ENCODE peak calls at places on chromosomes 2 and 18, in nine cellular contexts. T is testis, F is heart right ventricle, Q is H9, L is right atrium auricular region, W is right lobe of liver, I is AG04450, G is HCT116, B is fibroblast of lung. D is an unnamed sample.

GRCh38 chr18:68417826-68418225 is 297.1 kb downstream of the TMX3 start:
- DNase-seq in T (no peak), F (no peak), Q (no peak), L (no peak), W (no peak), I (no peak), G (no peak), B (peak; percentile 62), D (no peak)

GRCh38 chr18:31042391-31043181 is at the start of gene DSC3:
- DNase-seq in T (peak; percentile 17), F (no peak), Q (peak; percentile 66), L (no peak), W (peak; percentile 19), I (no peak), G (no peak), B (peak; percentile 18), D (no peak)

GRCh38 chr2:127590386-127591190 is 55.1 kb downstream of the MYO7B start:
- DNase-seq in T (no peak), F (no peak), Q (no peak), L (no peak), W (no peak), I (no peak), G (no peak), B (no peak), D (no peak)

GRCh38 chr2:192196451-192197194 is 1.9 kb upstream of the TMEFF2 start:
- DNase-seq in T (peak; percentile 16), F (no peak), Q (no peak), L (no peak), W (no peak), I (no peak), G (no peak), B (peak; percentile 8), D (no peak)

GRCh38 chr2:28413152-28413895 is 20.7 kb downstream of the FOSL2 start:
- DNase-seq in T (no peak), F (no peak), Q (peak; percentile 72), L (no peak), W (no peak), I (no peak), G (no peak), B (peak; percentile 52), D (no peak)

GRCh38 chr2:72112981-72113846 is 34.4 kb downstream of the CYP26B1 start:
- DNase-seq in T (no peak), F (no peak), Q (no peak), L (peak; percentile 52), W (no peak), I (no peak), G (no peak), B (no peak), D (no peak)

GRCh38 chr2:44075536-44075935 is 79.7 kb upstream of the LRPPRC start:
- DNase-seq in T (no peak), F (no peak), Q (no peak), L (no peak), W (peak; percentile 80), I (no peak), G (no peak), B (peak; percentile 83), D (peak; percentile 22)

GRCh38 chr2:173829727-173830126 is 135.4 kb downstream of the SP3 start:
- DNase-seq in T (no peak), F (no peak), Q (no peak), L (no peak), W (no peak), I (no peak), G (no peak), B (no peak), D (no peak)

GRCh38 chr2:17628349-17629261 is 88.1 kb downstream of the VSNL1 start:
- DNase-seq in T (no peak), F (no peak), Q (no peak), L (no peak), W (no peak), I (no peak), G (no peak), B (no peak), D (no peak)

GRCh38 chr2:136025057-136025973 is 39.9 kb upstream of the DARS1 start:
- DNase-seq in T (peak; percentile 84), F (peak; percentile 78), Q (peak; percentile 94), L (peak; percentile 60), W (peak; percentile 74), I (no peak), G (peak; percentile 27), B (peak; percentile 49), D (peak; percentile 11)

GRCh38 chr2:11303290-11304013 is 41.0 kb downstream of the ROCK2 start:
- DNase-seq in T (no peak), F (no peak), Q (no peak), L (no peak), W (no peak), I (no peak), G (no peak), B (no peak), D (no peak)

GRCh38 chr18:2590303-2590702 is 18.9 kb downstream of the NDC80 start:
- DNase-seq in T (no peak), F (no peak), Q (no peak), L (no peak), W (no peak), I (no peak), G (no peak), B (no peak), D (no peak)

GRCh38 chr2:63827749-63828148 is 13.9 kb upstream of the UGP2 start:
- DNase-seq in T (no peak), F (no peak), Q (no peak), L (no peak), W (no peak), I (peak; percentile 68), G (peak; percentile 32), B (peak; percentile 79), D (peak; percentile 71)

GRCh38 chr2:133085646-133086045 is 415.6 kb upstream of the LYPD1 start:
- DNase-seq in T (no peak), F (no peak), Q (no peak), L (no peak), W (no peak), I (no peak), G (no peak), B (no peak), D (no peak)

GRCh38 chr18:28494151-28494550 is 317.2 kb upstream of the CDH2 start:
- DNase-seq in T (no peak), F (no peak), Q (no peak), L (no peak), W (no peak), I (no peak), G (no peak), B (no peak), D (peak; percentile 45)

GRCh38 chr2:85133751-85134254 is 611 bp downstream of the TCF7L1 start:
- DNase-seq in T (peak; percentile 35), F (peak; percentile 58), Q (no peak), L (peak; percentile 68), W (peak; percentile 48), I (no peak), G (no peak), B (peak; percentile 40), D (no peak)
- H3K27me3 ChIP-seq in T (no peaks in the 10 kb centered on the region), F (no peaks in the 10 kb centered on the region), Q (no peaks in the 10 kb centered on the region), L (no peaks in the 10 kb centered on the region), W (no peaks in the 10 kb centered on the region), I (no peaks in the 10 kb centered on the region), G (no peaks in the 10 kb centered on the region), B (no peaks in the 10 kb centered on the region), D (no peaks in the 10 kb centered on the region)

GRCh38 chr2:207354466-207354865 is 175.3 kb upstream of the CREB1 start:
- DNase-seq in T (no peak), F (no peak), Q (no peak), L (no peak), W (no peak), I (no peak), G (no peak), B (no peak), D (no peak)

GRCh38 chr2:207356604-207357003 is 173.2 kb upstream of the CREB1 start:
- DNase-seq in T (no peak), F (no peak), Q (no peak), L (no peak), W (no peak), I (no peak), G (no peak), B (no peak), D (no peak)

GRCh38 chr2:207353836-207354235 is 175.9 kb upstream of the CREB1 start:
- DNase-seq in T (no peak), F (no peak), Q (no peak), L (no peak), W (no peak), I (no peak), G (no peak), B (no peak), D (no peak)

GRCh38 chr2:207351171-207351570 is 178.6 kb upstream of the CREB1 start:
- DNase-seq in T (no peak), F (no peak), Q (no peak), L (no peak), W (no peak), I (no peak), G (no peak), B (no peak), D (no peak)

DNA sequence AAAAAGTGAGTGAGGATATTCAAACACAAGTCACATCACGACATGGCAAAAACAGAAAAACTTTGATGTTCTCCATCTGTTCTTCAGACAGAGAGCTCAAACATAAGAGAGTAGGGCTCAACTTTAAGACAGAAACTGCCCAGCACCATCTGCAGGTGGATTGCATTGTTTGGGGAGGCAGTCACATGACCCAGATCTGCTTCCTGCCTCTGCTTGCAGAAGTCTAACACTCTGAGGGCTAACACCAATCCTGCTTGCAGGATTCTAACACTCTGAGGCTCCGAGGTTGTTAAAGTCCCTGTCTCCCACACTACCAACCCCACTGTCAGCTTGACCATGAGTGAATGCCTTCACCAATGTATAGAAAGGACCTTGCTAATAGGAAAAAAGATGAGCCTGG is 176.8 kb upstream of the CREB1 start:
- DNase-seq in T (no peak), F (no peak), Q (no peak), L (no peak), W (no peak), I (no peak), G (no peak), B (peak; percentile 46), D (no peak)
- TF ChIP-seq CTCF in T (no peak), F (no peak), Q (no peak), L (no peak), W (no peak), I (peak; percentile 12), G (no peak), B (peak; percentile 12), D (no peak)

DNA sequence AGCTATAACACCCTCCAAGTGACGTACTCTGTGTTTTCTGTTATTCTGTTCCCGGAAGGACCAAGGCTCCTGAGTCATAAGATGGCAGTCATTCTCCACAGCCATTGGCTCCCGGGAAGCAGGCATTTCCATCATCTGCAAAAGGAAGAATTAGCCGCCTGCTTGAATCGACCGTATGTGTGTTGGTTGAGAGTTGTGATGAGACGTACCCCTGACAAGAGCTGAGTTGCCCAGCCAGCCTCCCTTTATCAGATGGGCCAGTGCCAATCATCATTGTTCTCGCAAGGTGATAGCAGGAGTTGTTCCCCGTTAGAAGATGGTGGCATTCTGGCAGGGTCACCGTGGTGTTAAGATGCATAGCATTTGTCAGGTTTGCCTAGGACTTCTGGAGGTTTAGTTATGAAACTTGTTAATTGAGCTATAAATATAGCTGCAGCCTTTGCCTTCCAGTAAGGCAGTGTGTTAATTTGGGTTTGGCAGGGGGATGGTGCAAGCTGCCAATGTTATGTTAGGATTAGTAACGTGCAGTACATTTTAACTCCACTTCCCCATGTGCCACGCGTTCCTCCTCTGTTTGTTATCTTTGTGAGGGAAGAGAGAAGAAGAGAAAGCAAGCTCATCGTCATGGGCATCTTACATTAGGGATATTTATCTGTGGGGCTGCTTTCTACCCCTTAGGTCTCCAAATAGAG is 652.7 kb upstream of the FANCL start:
- DNase-seq in T (no peak), F (no peak), Q (no peak), L (no peak), W (no peak), I (no peak), G (no peak), B (no peak), D (no peak)
- H3K27me3 ChIP-seq in T (no peaks in the 10 kb centered on the region), F (no peaks in the 10 kb centered on the region), Q (no peaks in the 10 kb centered on the region), L (no peaks in the 10 kb centered on the region), W (no peaks in the 10 kb centered on the region), I (no peaks in the 10 kb centered on the region), G (peaks cover 20% of the 10 kb centered on the region), B (no peaks in the 10 kb centered on the region), D (no peaks in the 10 kb centered on the region)

GRCh38 chr2:69306897-69307695 is 79.9 kb downstream of the GFPT1 start:
- DNase-seq in T (peak; percentile 85), F (peak; percentile 87), Q (peak; percentile 87), L (peak; percentile 92), W (peak; percentile 77), I (peak; percentile 53), G (peak; percentile 33), B (peak; percentile 79), D (no peak)
- TF ChIP-seq CTCF in T (peak; percentile 74), F (peak; percentile 77), Q (peak; percentile 79), L (peak; percentile 80), W (peak; percentile 75), I (peak; percentile 89), G (peak; percentile 74), B (peak; percentile 90), D (peak; percentile 96)

D was measured in BJ.